ENCODE peak calls at places on chromosomes 16 and 17, in five cellular contexts. One of them, this sample, is unnamed.

GRCh38 chr17:81064746-81065475 is 30.0 kb downstream of the BAIAP2 start:
- DNase-seq in NCI-H2081: no peak
- DNase-seq in breast epithelium: no peak
- DNase-seq in GM12865: no peak
- DNase-seq in central memory CD4-positive, alpha-beta T cell: no peak
- DNase-seq in this sample: peak; percentile 34

GRCh38 chr16:379961-380836 is 1.6 kb downstream of the PGAP6 start:
- DNase-seq in NCI-H2081: no peak
- DNase-seq in breast epithelium: no peak
- DNase-seq in GM12865: no peak
- DNase-seq in central memory CD4-positive, alpha-beta T cell: peak; percentile 41
- DNase-seq in this sample: no peak

GRCh38 chr16:57859331-57859730 is 57.0 kb upstream of the KIFC3 start:
- DNase-seq in NCI-H2081: peak; percentile 30
- DNase-seq in central memory CD4-positive, alpha-beta T cell: peak; percentile 7
- DNase-seq in breast epithelium: no peak
- DNase-seq in GM12865: no peak
- DNase-seq in this sample: no peak

GRCh38 chr16:85480727-85481101 is 132.4 kb upstream of the GSE1 start:
- DNase-seq in NCI-H2081: peak; percentile 55
- DNase-seq in GM12865: peak; percentile 30
- DNase-seq in central memory CD4-positive, alpha-beta T cell: no peak
- DNase-seq in breast epithelium: no peak
- DNase-seq in this sample: no peak

GRCh38 chr16:30986129-30986991 is 1.4 kb downstream of the HSD3B7 start:
- DNase-seq in NCI-H2081: no peak
- DNase-seq in central memory CD4-positive, alpha-beta T cell: no peak
- DNase-seq in GM12865: no peak
- DNase-seq in breast epithelium: no peak
- DNase-seq in this sample: no peak

GRCh38 chr16:85430523-85431381 is 182.4 kb upstream of the GSE1 start:
- DNase-seq in central memory CD4-positive, alpha-beta T cell: no peak
- DNase-seq in GM12865: no peak
- DNase-seq in NCI-H2081: no peak
- DNase-seq in breast epithelium: no peak
- DNase-seq in this sample: no peak

GRCh38 chr17:47726796-47727703 is 6.0 kb upstream of the TBX21 start:
- DNase-seq in NCI-H2081: no peak
- DNase-seq in GM12865: no peak
- DNase-seq in central memory CD4-positive, alpha-beta T cell: no peak
- DNase-seq in breast epithelium: no peak
- DNase-seq in this sample: no peak

GRCh38 chr17:83176272-83176955 is 97.0 kb downstream of the METRNL start:
- DNase-seq in GM12865: peak; percentile 15
- DNase-seq in central memory CD4-positive, alpha-beta T cell: no peak
- DNase-seq in NCI-H2081: no peak
- DNase-seq in breast epithelium: peak; percentile 47
- DNase-seq in this sample: no peak

GRCh38 chr17:58328195-58329034 is at the start of gene TSPOAP1:
- DNase-seq in NCI-H2081: no peak
- DNase-seq in central memory CD4-positive, alpha-beta T cell: peak; percentile 61
- DNase-seq in breast epithelium: no peak
- DNase-seq in GM12865: peak; percentile 98
- DNase-seq in this sample: no peak

GRCh38 chr16:68643847-68644246 is 1.3 kb upstream of the CDH3 start:
- DNase-seq in GM12865: no peak
- DNase-seq in NCI-H2081: no peak
- DNase-seq in central memory CD4-positive, alpha-beta T cell: no peak
- DNase-seq in breast epithelium: no peak
- DNase-seq in this sample: no peak

GRCh38 chr16:84357191-84357651 is 11.1 kb upstream of the ATP2C2 start:
- DNase-seq in NCI-H2081: no peak
- DNase-seq in breast epithelium: no peak
- DNase-seq in central memory CD4-positive, alpha-beta T cell: no peak
- DNase-seq in GM12865: no peak
- DNase-seq in this sample: peak; percentile 68

GRCh38 chr16:154223-155030 is 2.0 kb downstream of the HBZ start:
- DNase-seq in central memory CD4-positive, alpha-beta T cell: no peak
- DNase-seq in breast epithelium: no peak
- DNase-seq in GM12865: no peak
- DNase-seq in NCI-H2081: peak; percentile 28
- DNase-seq in this sample: no peak

GRCh38 chr16:28886945-28887344 is 8.7 kb downstream of the ATP2A1 start:
- DNase-seq in NCI-H2081: no peak
- DNase-seq in central memory CD4-positive, alpha-beta T cell: no peak
- DNase-seq in breast epithelium: no peak
- DNase-seq in GM12865: no peak
- DNase-seq in this sample: no peak

GRCh38 chr17:80498242-80498919 is 22.0 kb upstream of the NPTX1 start:
- DNase-seq in NCI-H2081: no peak
- DNase-seq in central memory CD4-positive, alpha-beta T cell: no peak
- DNase-seq in GM12865: no peak
- DNase-seq in breast epithelium: no peak
- DNase-seq in this sample: no peak

GRCh38 chr17:8839410-8839935 is 28.0 kb downstream of the PIK3R6 start:
- DNase-seq in central memory CD4-positive, alpha-beta T cell: no peak
- DNase-seq in GM12865: no peak
- DNase-seq in NCI-H2081: no peak
- DNase-seq in breast epithelium: no peak
- DNase-seq in this sample: no peak

This sample was measured in epithelial cell of prostate.